ENCODE peak calls at places on chromosome 1, in eight cellular contexts. One of them, this sample, is unnamed.

GRCh38 chr1:84939761-84940160 is 46.8 kb upstream of the LPAR3 start:
- DNase-seq in PC-9: no peak
- DNase-seq in heart right ventricle: no peak
- DNase-seq in Peyer's patch: no peak
- DNase-seq in IMR-90: no peak
- DNase-seq in prostate gland: no peak
- DNase-seq in kidney: no peak
- DNase-seq in Caco-2: no peak
- DNase-seq in this sample: no peak

GRCh38 chr1:161966076-161966475 is 57.6 kb downstream of the OLFML2B start:
- DNase-seq in PC-9: no peak
- DNase-seq in heart right ventricle: no peak
- DNase-seq in Caco-2: no peak
- DNase-seq in IMR-90: no peak
- DNase-seq in Peyer's patch: no peak
- DNase-seq in prostate gland: no peak
- DNase-seq in kidney: no peak
- DNase-seq in this sample: no peak

GRCh38 chr1:1337793-1338147 is 6.7 kb downstream of the TAS1R3 start:
- DNase-seq in IMR-90: no peak
- DNase-seq in Peyer's patch: no peak
- DNase-seq in heart right ventricle: no peak
- DNase-seq in kidney: no peak
- DNase-seq in PC-9: no peak
- DNase-seq in prostate gland: no peak
- DNase-seq in Caco-2: no peak
- DNase-seq in this sample: no peak

GRCh38 chr1:48442864-48443619 is 29.0 kb downstream of the SPATA6 start:
- DNase-seq in IMR-90: no peak
- DNase-seq in Caco-2: no peak
- DNase-seq in heart right ventricle: no peak
- DNase-seq in kidney: no peak
- DNase-seq in prostate gland: no peak
- DNase-seq in PC-9: no peak
- DNase-seq in Peyer's patch: no peak
- DNase-seq in this sample: no peak

GRCh38 chr1:64062529-64062928 is 140.9 kb upstream of the UBE2U start:
- DNase-seq in Caco-2: no peak
- DNase-seq in prostate gland: no peak
- DNase-seq in PC-9: no peak
- DNase-seq in IMR-90: no peak
- DNase-seq in Peyer's patch: no peak
- DNase-seq in heart right ventricle: no peak
- DNase-seq in kidney: no peak
- DNase-seq in this sample: no peak

GRCh38 chr1:73635021-73635420 is 563.0 kb downstream of the LRRIQ3 start:
- DNase-seq in prostate gland: no peak
- DNase-seq in IMR-90: no peak
- DNase-seq in kidney: no peak
- DNase-seq in PC-9: no peak
- DNase-seq in heart right ventricle: no peak
- DNase-seq in Peyer's patch: no peak
- DNase-seq in Caco-2: no peak
- DNase-seq in this sample: no peak

GRCh38 chr1:17569200-17570139 is 30.0 kb downstream of the ARHGEF10L start:
- DNase-seq in Caco-2: no peak
- DNase-seq in heart right ventricle: peak
- DNase-seq in prostate gland: peak
- DNase-seq in PC-9: peak
- DNase-seq in kidney: peak
- DNase-seq in Peyer's patch: peak
- DNase-seq in IMR-90: peak
- DNase-seq in this sample: peak

GRCh38 chr1:229229137-229229720 is 41.7 kb upstream of the RAB4A start:
- DNase-seq in heart right ventricle: no peak
- DNase-seq in IMR-90: no peak
- DNase-seq in Caco-2: peak
- DNase-seq in kidney: no peak
- DNase-seq in Peyer's patch: no peak
- DNase-seq in prostate gland: peak
- DNase-seq in PC-9: peak
- DNase-seq in this sample: peak

GRCh38 chr1:161176468-161177111 is 717 bp downstream of the B4GALT3 start:
- DNase-seq in prostate gland: no peak
- DNase-seq in Peyer's patch: no peak
- DNase-seq in PC-9: no peak
- DNase-seq in IMR-90: no peak
- DNase-seq in Caco-2: no peak
- DNase-seq in kidney: peak
- DNase-seq in heart right ventricle: no peak
- DNase-seq in this sample: no peak

GRCh38 chr1:110227774-110228173 is 17.7 kb downstream of the KCNC4 start:
- DNase-seq in Peyer's patch: no peak
- DNase-seq in Caco-2: no peak
- DNase-seq in PC-9: no peak
- DNase-seq in IMR-90: no peak
- DNase-seq in heart right ventricle: no peak
- DNase-seq in kidney: peak
- DNase-seq in prostate gland: no peak
- DNase-seq in this sample: no peak

GRCh38 chr1:60903591-60903990 is 178.8 kb upstream of the NFIA start:
- DNase-seq in prostate gland: no peak
- DNase-seq in heart right ventricle: peak
- DNase-seq in Caco-2: no peak
- DNase-seq in PC-9: no peak
- DNase-seq in Peyer's patch: no peak
- DNase-seq in IMR-90: no peak
- DNase-seq in kidney: peak
- DNase-seq in this sample: no peak

GRCh38 chr1:12029720-12030339 is 10.5 kb downstream of the MIIP start:
- DNase-seq in Caco-2: no peak
- DNase-seq in PC-9: no peak
- DNase-seq in heart right ventricle: no peak
- DNase-seq in Peyer's patch: no peak
- DNase-seq in prostate gland: no peak
- DNase-seq in kidney: no peak
- DNase-seq in IMR-90: no peak
- DNase-seq in this sample: no peak

GRCh38 chr1:115262886-115263285 is 75.2 kb downstream of the NGF start:
- DNase-seq in Peyer's patch: no peak
- DNase-seq in heart right ventricle: no peak
- DNase-seq in PC-9: no peak
- DNase-seq in prostate gland: no peak
- DNase-seq in kidney: no peak
- DNase-seq in IMR-90: peak
- DNase-seq in Caco-2: no peak
- DNase-seq in this sample: peak

GRCh38 chr1:169133228-169133576 is 26.7 kb downstream of the ATP1B1 start:
- DNase-seq in heart right ventricle: no peak
- DNase-seq in Caco-2: no peak
- DNase-seq in kidney: no peak
- DNase-seq in Peyer's patch: no peak
- DNase-seq in PC-9: no peak
- DNase-seq in prostate gland: no peak
- DNase-seq in IMR-90: no peak
- DNase-seq in this sample: no peak

DNA sequence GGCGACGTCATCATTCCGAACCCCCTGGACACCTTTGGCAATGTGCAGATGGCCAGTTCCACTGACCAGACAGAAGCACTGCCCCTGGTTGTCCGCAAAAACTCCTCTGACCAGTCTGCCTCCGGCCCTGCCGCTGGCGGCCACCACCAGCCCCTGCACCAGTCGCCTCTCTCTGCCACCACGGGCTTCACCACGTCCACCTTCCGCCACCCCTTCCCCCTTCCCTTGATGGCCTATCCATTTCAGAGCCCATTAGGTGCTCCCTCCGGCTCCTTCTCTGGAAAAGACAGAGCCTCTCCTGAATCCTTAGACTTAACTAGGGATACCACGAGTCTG is 10.0 kb downstream of the PROX1 start:
- DNase-seq in heart right ventricle: no peak
- DNase-seq in Peyer's patch: no peak
- DNase-seq in prostate gland: no peak
- DNase-seq in Caco-2: no peak
- DNase-seq in IMR-90: no peak
- DNase-seq in PC-9: no peak
- DNase-seq in kidney: no peak
- DNase-seq in this sample: no peak
- H3K4me3 ChIP-seq in heart right ventricle: no peak
- H3K4me3 ChIP-seq in Peyer's patch: no peak
- H3K4me3 ChIP-seq in prostate gland: no peak
- H3K4me3 ChIP-seq in Caco-2: no peak
- H3K4me3 ChIP-seq in IMR-90: no peak
- H3K4me3 ChIP-seq in PC-9: no peak
- H3K4me3 ChIP-seq in kidney: no peak
- H3K4me3 ChIP-seq in this sample: no peak

GRCh38 chr1:205353612-205354011 is 3.1 kb downstream of the KLHDC8A start:
- DNase-seq in kidney: no peak
- DNase-seq in heart right ventricle: no peak
- DNase-seq in Caco-2: no peak
- DNase-seq in Peyer's patch: no peak
- DNase-seq in IMR-90: no peak
- DNase-seq in prostate gland: no peak
- DNase-seq in PC-9: no peak
- DNase-seq in this sample: peak

GRCh38 chr1:205355054-205355453 is 1.7 kb downstream of the KLHDC8A start:
- DNase-seq in Peyer's patch: no peak
- DNase-seq in heart right ventricle: no peak
- DNase-seq in Caco-2: no peak
- DNase-seq in PC-9: peak
- DNase-seq in prostate gland: no peak
- DNase-seq in kidney: no peak
- DNase-seq in IMR-90: no peak
- DNase-seq in this sample: peak

GRCh38 chr1:205351984-205352713 is 4.6 kb downstream of the KLHDC8A start:
- DNase-seq in Caco-2: no peak
- DNase-seq in kidney: no peak
- DNase-seq in Peyer's patch: no peak
- DNase-seq in heart right ventricle: no peak
- DNase-seq in PC-9: no peak
- DNase-seq in prostate gland: no peak
- DNase-seq in IMR-90: peak
- DNase-seq in this sample: peak

GRCh38 chr1:205356424-205357151 is at the start of gene KLHDC8A:
- DNase-seq in prostate gland: no peak
- DNase-seq in heart right ventricle: no peak
- DNase-seq in Caco-2: no peak
- DNase-seq in PC-9: no peak
- DNase-seq in Peyer's patch: no peak
- DNase-seq in IMR-90: no peak
- DNase-seq in kidney: no peak
- DNase-seq in this sample: no peak

GRCh38 chr1:205354259-205354904 is 2.3 kb downstream of the KLHDC8A start:
- DNase-seq in Caco-2: peak
- DNase-seq in PC-9: peak
- DNase-seq in prostate gland: peak
- DNase-seq in heart right ventricle: peak
- DNase-seq in IMR-90: peak
- DNase-seq in Peyer's patch: peak
- DNase-seq in kidney: no peak
- DNase-seq in this sample: peak
- TF ChIP-seq CTCF in Caco-2: peak
- TF ChIP-seq CTCF in PC-9: peak
- TF ChIP-seq CTCF in prostate gland: peak
- TF ChIP-seq CTCF in heart right ventricle: peak
- TF ChIP-seq CTCF in IMR-90: peak
- TF ChIP-seq CTCF in Peyer's patch: peak
- TF ChIP-seq CTCF in kidney: peak
- TF ChIP-seq CTCF in this sample: peak

DNA sequence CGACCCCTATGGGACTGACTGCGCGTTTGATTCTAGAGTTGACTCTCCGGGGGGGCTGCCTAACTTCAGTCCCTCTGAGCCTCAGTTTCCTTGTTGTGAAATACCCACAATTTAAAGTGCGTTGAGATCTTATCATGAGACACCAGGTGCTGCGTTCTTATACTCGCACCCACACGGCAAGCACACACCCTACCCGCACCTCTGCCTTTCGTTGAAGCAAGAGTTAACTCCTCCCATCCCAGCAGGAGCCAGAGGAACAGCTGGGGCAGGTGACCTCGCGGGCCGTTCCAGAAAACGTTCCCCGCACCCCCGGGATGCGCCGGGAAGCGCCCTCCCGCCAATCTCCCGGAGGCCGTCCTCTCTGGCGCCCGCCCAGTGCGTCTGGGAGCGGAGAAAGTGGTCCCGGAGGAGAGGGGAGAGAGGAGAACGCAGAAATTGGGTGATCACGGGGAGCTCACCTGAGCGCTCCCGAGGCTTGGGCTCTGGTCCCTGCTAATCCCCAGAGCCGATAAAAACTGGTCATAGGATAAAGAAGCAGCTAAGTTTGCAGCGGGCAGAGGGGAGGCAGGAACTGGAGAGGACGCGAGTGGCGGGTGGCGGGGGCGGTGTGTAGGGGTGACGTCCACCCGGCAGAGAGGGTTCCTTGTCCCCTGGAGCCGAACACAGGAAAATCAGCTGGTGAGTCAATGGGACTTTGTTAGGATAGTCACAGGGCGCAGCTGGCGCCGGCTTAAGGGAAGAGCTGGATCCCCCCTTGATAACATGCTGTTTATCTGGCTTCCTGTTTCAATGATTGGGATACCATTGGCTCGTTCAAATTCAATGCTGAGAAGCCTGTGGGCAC is 856 bp downstream of the NAV1 start:
- DNase-seq in Peyer's patch: no peak
- DNase-seq in Caco-2: peak
- DNase-seq in kidney: peak
- DNase-seq in prostate gland: no peak
- DNase-seq in PC-9: peak
- DNase-seq in heart right ventricle: peak
- DNase-seq in IMR-90: peak
- DNase-seq in this sample: peak
- H3K4me3 ChIP-seq in Peyer's patch: peak
- H3K4me3 ChIP-seq in Caco-2: peak
- H3K4me3 ChIP-seq in kidney: peak
- H3K4me3 ChIP-seq in prostate gland: peak
- H3K4me3 ChIP-seq in PC-9: peak
- H3K4me3 ChIP-seq in heart right ventricle: peak
- H3K4me3 ChIP-seq in IMR-90: peak
- H3K4me3 ChIP-seq in this sample: peak

DNA sequence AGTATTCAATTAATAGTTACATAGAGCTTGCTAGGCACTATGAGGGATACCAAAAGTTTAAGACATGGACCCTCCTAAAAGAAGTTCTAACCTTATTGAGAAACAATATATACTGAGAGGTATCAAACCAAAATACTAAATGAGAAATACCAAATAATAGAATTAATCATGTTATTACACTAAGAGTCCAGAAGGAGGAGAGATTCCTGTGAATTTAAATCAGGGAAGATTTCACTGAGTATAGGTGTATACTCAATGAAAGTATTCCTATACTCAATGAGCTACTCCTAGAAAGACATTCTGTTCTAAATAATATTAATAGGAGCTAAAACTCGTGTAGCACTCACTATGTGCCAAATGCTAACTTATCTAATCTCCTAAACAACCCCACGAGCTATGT is 9.4 kb downstream of the CR1L start:
- DNase-seq in Peyer's patch: no peak
- DNase-seq in Caco-2: no peak
- DNase-seq in IMR-90: peak
- DNase-seq in heart right ventricle: no peak
- DNase-seq in kidney: no peak
- DNase-seq in PC-9: no peak
- DNase-seq in prostate gland: no peak
- DNase-seq in this sample: peak
- TF ChIP-seq CTCF in Peyer's patch: no peak
- TF ChIP-seq CTCF in Caco-2: no peak
- TF ChIP-seq CTCF in IMR-90: peak
- TF ChIP-seq CTCF in heart right ventricle: peak
- TF ChIP-seq CTCF in kidney: no peak
- TF ChIP-seq CTCF in PC-9: peak
- TF ChIP-seq CTCF in prostate gland: no peak
- TF ChIP-seq CTCF in this sample: peak

GRCh38 chr1:167631987-167632680 is 2.1 kb downstream of the RCSD1 start:
- DNase-seq in PC-9: no peak
- DNase-seq in IMR-90: no peak
- DNase-seq in kidney: no peak
- DNase-seq in Caco-2: no peak
- DNase-seq in heart right ventricle: no peak
- DNase-seq in prostate gland: no peak
- DNase-seq in Peyer's patch: peak
- DNase-seq in this sample: no peak
- H3K4me3 ChIP-seq in PC-9: no peak
- H3K4me3 ChIP-seq in IMR-90: no peak
- H3K4me3 ChIP-seq in kidney: peak
- H3K4me3 ChIP-seq in Caco-2: no peak
- H3K4me3 ChIP-seq in heart right ventricle: no peak
- H3K4me3 ChIP-seq in prostate gland: no peak
- H3K4me3 ChIP-seq in Peyer's patch: peak
- H3K4me3 ChIP-seq in this sample: no peak